ENCODE peak calls at places on chromosomes 7 and 10, in four cellular contexts. Y, W, N and L are unnamed samples.

GRCh38 chr10:91022924-91023707 is 102.2 kb upstream of the ANKRD1 start:
- DNase-seq in Y (no peak), W (no peak), N (no peak), L (no peak)

GRCh38 chr7:55520426-55521140 is 51.7 kb downstream of the VOPP1 start:
- DNase-seq in Y (no peak), W (no peak), N (no peak), L (no peak)

GRCh38 chr7:1033546-1034145 is 10.7 kb upstream of the GPR146 start:
- DNase-seq in Y (no peak), W (no peak), N (no peak), L (no peak)

GRCh38 chr7:16526742-16527540 is at the start of gene LRRC72:
- DNase-seq in Y (no peak), W (no peak), N (no peak), L (no peak)

GRCh38 chr10:8158439-8159071 is 104.1 kb downstream of the GATA3 start:
- DNase-seq in Y (no peak), W (no peak), N (no peak), L (no peak)

GRCh38 chr7:81210092-81211064 is 291.5 kb upstream of the SEMA3C start:
- DNase-seq in Y (no peak), W (no peak), N (no peak), L (no peak)

GRCh38 chr7:75818462-75818861 is 4.9 kb upstream of the CCL24 start:
- DNase-seq in Y (no peak), W (no peak), N (no peak), L (no peak)

GRCh38 chr10:113329121-113329596 is 223.7 kb upstream of the HABP2 start:
- DNase-seq in Y (no peak), W (no peak), N (no peak), L (no peak)

GRCh38 chr7:127844707-127845331 is 186.4 kb downstream of the LRRC4 start:
- DNase-seq in Y (no peak), W (no peak), N (no peak), L (no peak)

GRCh38 chr7:80593869-80594587 is 44.4 kb upstream of the CD36 start:
- DNase-seq in Y (no peak), W (no peak), N (no peak), L (no peak)

GRCh38 chr7:74066626-74067025 is 17.0 kb upstream of the LIMK1 start:
- DNase-seq in Y (no peak), W (no peak), N (no peak), L (no peak)

GRCh38 chr7:122550545-122550944 is 148.4 kb downstream of the RNF133 start:
- DNase-seq in Y (no peak), W (no peak), N (no peak), L (no peak)

GRCh38 chr7:4809091-4809591 is 33.7 kb downstream of the AP5Z1 start:
- DNase-seq in Y (no peak), W (peak), N (no peak), L (peak)

GRCh38 chr10:89389254-89389653 is 3.2 kb upstream of the IFIT1 start:
- DNase-seq in Y (no peak), W (no peak), N (peak), L (no peak)
- TF ChIP-seq CTCF in Y (peak), W (peak), N (peak), L (no peak)

GRCh38 chr10:74058658-74059057 is 60.7 kb downstream of the VCL start:
- DNase-seq in Y (peak), W (no peak), N (peak), L (no peak)
- TF ChIP-seq CTCF in Y (peak), W (peak), N (peak), L (no peak)

GRCh38 chr7:84492128-84492527 is 297.5 kb upstream of the SEMA3A start:
- DNase-seq in Y (no peak), W (no peak), N (peak), L (no peak)

GRCh38 chr7:84492565-84493034 is 298.0 kb upstream of the SEMA3A start:
- DNase-seq in Y (peak), W (no peak), N (no peak), L (peak)

DNA sequence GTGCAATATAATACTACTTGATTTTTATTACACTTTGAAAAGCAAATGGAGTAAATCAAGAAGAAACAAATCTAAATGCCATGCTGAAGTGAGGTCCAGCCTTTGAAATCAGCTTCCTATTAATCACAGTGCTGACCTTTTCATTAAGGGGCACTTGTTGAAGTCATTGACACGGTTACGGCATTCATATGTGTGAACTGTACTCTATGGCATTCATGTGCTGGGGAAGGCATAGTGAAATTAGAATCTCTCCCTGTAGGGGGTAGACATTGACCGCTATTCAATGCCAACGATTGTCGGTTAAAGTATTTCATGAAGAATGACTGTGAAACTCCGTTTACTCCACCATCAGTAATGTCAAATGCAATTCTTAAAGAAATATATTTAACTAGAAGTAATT is 296.1 kb upstream of the SEMA3A start:
- DNase-seq in Y (no peak), W (no peak), N (no peak), L (no peak)
- TF ChIP-seq CTCF in Y (no peak), W (no peak), N (no peak), L (no peak)

GRCh38 chr7:51079494-51079893 is 237.1 kb downstream of the COBL start:
- DNase-seq in Y (no peak), W (no peak), N (no peak), L (no peak)
- TF ChIP-seq CTCF in Y (no peak), W (no peak), N (no peak), L (no peak)

DNA sequence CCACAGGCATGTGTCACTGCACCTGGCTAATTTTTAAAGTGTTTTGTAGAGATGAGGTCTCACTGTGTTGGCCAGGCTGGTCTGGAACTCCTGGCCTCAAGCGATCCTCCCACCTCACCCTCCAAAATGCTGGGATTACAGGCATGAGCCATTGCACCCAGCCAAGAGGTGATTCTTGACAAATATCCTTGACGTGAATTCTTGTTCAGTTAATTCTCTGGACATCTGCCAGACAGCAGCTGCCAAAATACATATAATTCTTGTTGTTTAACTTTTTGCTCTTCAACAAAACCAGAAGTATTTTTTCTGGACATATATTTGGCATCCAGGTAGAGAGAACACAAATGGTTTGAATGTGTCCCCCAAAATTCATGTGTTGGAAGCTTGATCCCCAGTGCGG is 3.2 kb downstream of the ACADSB start:
- DNase-seq in Y (no peak), W (no peak), N (no peak), L (no peak)
- TF ChIP-seq CTCF in Y (no peak), W (no peak), N (no peak), L (no peak)

DNA sequence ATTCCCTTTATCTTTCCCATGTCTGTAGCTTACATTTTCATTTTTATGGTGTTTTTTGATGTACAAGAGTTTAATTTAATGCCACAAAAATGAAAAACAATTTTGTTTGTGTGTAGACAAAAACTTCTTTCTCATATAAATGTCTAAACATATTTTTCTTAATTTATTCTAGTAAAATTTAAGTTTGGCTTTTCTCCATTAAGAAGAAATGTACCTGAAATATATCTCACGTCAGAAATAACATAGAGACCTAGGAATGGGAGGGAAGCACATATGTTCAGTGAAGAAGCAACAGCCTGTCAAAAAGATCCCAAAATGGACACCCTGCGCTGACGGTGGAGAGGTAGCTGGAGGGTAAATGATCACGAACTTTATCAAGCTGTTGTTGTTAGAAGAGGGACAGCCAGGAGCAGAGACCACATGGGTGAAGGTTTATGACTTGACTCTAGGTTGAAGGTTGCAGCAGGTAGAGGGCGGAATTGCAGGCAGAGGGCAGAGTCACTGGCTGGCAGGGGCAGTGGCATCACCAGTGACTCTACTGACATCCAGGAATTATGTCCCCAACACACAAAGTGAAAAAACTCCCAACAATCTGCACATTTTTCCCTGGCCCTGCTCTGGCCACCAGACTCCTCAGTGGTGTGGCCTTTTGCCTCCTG is 225.9 kb upstream of the PRSS58 start:
- DNase-seq in Y (no peak), W (no peak), N (no peak), L (no peak)
- TF ChIP-seq CTCF in Y (peak), W (peak), N (peak), L (peak)

GRCh38 chr7:99928188-99928587 is 1.2 kb downstream of the GJC3 start:
- DNase-seq in Y (no peak), W (no peak), N (no peak), L (no peak)

GRCh38 chr7:99927536-99927935 is 1.9 kb downstream of the GJC3 start:
- DNase-seq in Y (no peak), W (no peak), N (no peak), L (no peak)

GRCh38 chr7:99929730-99930053 is 272 bp upstream of the GJC3 start:
- DNase-seq in Y (no peak), W (no peak), N (no peak), L (no peak)

GRCh38 chr7:99928994-99929729 is at the start of gene GJC3:
- DNase-seq in Y (peak), W (peak), N (peak), L (peak)

DNA sequence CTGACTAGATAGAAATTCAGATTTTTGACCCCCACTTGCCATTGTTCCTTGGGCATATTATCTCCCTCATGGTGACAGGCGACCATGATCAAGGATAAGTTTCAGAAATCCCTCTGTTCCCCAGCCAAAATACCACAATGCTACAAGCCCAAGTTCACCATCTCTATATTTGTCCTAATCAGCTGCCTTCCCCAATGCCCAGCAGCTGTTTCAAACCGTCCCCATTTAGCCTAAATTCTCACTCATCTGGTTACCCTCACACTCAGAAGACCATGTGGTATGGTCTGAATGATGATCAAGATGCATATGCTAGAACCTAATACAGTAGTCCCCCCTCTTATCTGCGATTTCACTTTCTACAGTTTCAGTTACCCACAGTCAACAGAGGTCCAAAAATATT is 956 bp upstream of the GJC3 start:
- DNase-seq in Y (no peak), W (no peak), N (no peak), L (no peak)
- TF ChIP-seq CTCF in Y (no peak), W (no peak), N (no peak), L (no peak)